ENCODE peak calls at places on chromosomes 4 and X, in eight cellular contexts. G is keratinocyte, R is psoas muscle, O is tibial artery, F is Peyer's patch, N is ovary, U is astrocyte, P is breast epithelium. Q is an unnamed sample.

GRCh38 chr4:78960926-78961325 is 21.7 kb upstream of the PAQR3 start:
- DNase-seq in G (no peak), R (no peak), F (no peak), U (no peak), P (no peak), O (no peak), N (no peak), Q (no peak)

GRCh38 chrX:39756086-39756883 is 341.5 kb downstream of the BCOR start:
- DNase-seq in P (no peak), U (no peak), N (no peak), R (peak; percentile 63), G (no peak), F (no peak), O (no peak), Q (no peak)

GRCh38 chrX:8921615-8922014 is 112.3 kb downstream of the FAM9B start:
- DNase-seq in O (no peak), P (no peak), R (no peak), G (no peak), F (no peak), U (no peak), N (no peak), Q (no peak)

GRCh38 chrX:97416461-97416860 is 532.8 kb downstream of the RPA4 start:
- DNase-seq in P (no peak), G (no peak), O (no peak), N (no peak), U (no peak), F (no peak), R (no peak), Q (no peak)

GRCh38 chr4:172270421-172270820 is 457.2 kb downstream of the GALNTL6 start:
- DNase-seq in P (no peak), N (no peak), G (no peak), O (no peak), U (no peak), R (no peak), F (no peak), Q (no peak)

GRCh38 chr4:80058740-80059139 is 14.3 kb downstream of the ANTXR2 start:
- DNase-seq in P (no peak), F (no peak), O (no peak), U (no peak), G (no peak), N (no peak), R (no peak), Q (no peak)

GRCh38 chrX:81957900-81958545 is 756.1 kb downstream of the SH3BGRL start:
- DNase-seq in G (no peak), U (no peak), P (no peak), N (no peak), F (no peak), R (no peak), O (no peak), Q (no peak)

GRCh38 chrX:86149089-86149488 is 838 bp downstream of the DACH2 start:
- DNase-seq in U (no peak), N (no peak), O (no peak), P (no peak), F (no peak), R (no peak), G (no peak), Q (no peak)

GRCh38 chr4:102616661-102617060 is 115.5 kb downstream of the NFKB1 start:
- DNase-seq in P (no peak), O (no peak), R (no peak), U (no peak), F (no peak), G (no peak), N (no peak), Q (no peak)

GRCh38 chr4:155208258-155209054 is at the start of gene NPY2R:
- DNase-seq in U (no peak), O (no peak), N (peak; percentile 7), G (no peak), P (no peak), R (peak; percentile 39), F (no peak), Q (no peak)

GRCh38 chr4:1050486-1051213 is 39.2 kb downstream of the FGFRL1 start:
- DNase-seq in G (no peak), U (no peak), R (no peak), N (peak; percentile 24), P (no peak), F (peak; percentile 54), O (no peak), Q (peak; percentile 41)

GRCh38 chrX:151396042-151396826 is 772 bp upstream of the VMA21 start:
- DNase-seq in G (no peak), P (peak; percentile 19), U (peak; percentile 61), R (no peak), N (peak; percentile 41), O (peak; percentile 22), F (no peak), Q (no peak)

GRCh38 chr4:165052627-165053026 is 1.0 kb upstream of the TRIM75 start:
- DNase-seq in N (no peak), F (no peak), U (no peak), R (no peak), G (no peak), P (no peak), O (no peak), Q (no peak)

GRCh38 chr4:90184560-90184959 is 57.4 kb downstream of the CCSER1 start:
- DNase-seq in P (no peak), N (no peak), R (no peak), U (no peak), G (no peak), O (no peak), F (no peak), Q (no peak)

GRCh38 chr4:69910016-69910782 is 20.7 kb upstream of the CSN1S1 start:
- DNase-seq in G (no peak), N (no peak), F (no peak), U (no peak), P (no peak), R (no peak), O (no peak), Q (no peak)

GRCh38 chr4:7746351-7747061 is 193.2 kb downstream of the AFAP1 start:
- DNase-seq in N (no peak), G (no peak), O (no peak), U (no peak), F (no peak), P (no peak), R (no peak), Q (no peak)

DNA sequence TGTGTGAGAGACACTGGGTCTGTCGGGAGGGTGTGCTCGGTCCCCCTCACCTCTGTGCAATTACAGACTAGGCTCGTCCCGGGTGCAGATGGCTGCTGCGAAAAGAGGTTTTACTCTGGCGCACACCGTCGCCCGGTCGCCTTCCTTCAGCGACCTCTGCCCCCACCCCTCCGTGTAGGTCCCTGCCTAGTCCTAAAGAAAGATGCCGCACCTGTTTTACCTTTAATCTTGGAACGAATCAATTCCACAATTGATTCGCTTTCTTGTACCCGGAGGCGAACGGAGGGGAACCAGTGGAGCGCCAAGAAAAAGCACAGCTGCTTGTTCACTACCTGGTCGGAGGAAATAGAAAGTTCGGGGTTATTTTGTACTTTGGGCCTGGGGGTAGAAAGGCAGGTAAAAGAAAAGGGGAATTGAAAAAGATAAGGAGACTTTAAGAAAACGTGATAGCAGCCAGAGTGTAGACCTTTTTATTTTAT is 1.2 kb downstream of the NPNT start:
- DNase-seq in R (no peak), G (no peak), P (no peak), U (no peak), F (peak; percentile 79), O (no peak), N (no peak), Q (peak; percentile 61)
- H3K9me3 ChIP-seq in R (no peaks in the 10 kb centered on the region), G (no peaks in the 10 kb centered on the region), P (no peaks in the 10 kb centered on the region), U (no peaks in the 10 kb centered on the region), F (no peaks in the 10 kb centered on the region), O (no peaks in the 10 kb centered on the region), N (no peaks in the 10 kb centered on the region), Q (no peaks in the 10 kb centered on the region)

GRCh38 chrX:54810532-54810931 is 3.0 kb downstream of the MAGED2 start:
- DNase-seq in P (no peak), G (no peak), O (no peak), R (no peak), U (no peak), N (no peak), F (no peak), Q (no peak)

GRCh38 chrX:54811301-54811885 is 3.8 kb downstream of the MAGED2 start:
- DNase-seq in U (no peak), R (no peak), F (no peak), G (no peak), P (no peak), O (no peak), N (no peak), Q (no peak)

GRCh38 chrX:54808605-54809483 is 1.3 kb downstream of the MAGED2 start:
- DNase-seq in R (peak; percentile 96), N (peak; percentile 94), O (peak; percentile 93), F (peak; percentile 89), U (peak; percentile 84), G (peak; percentile 83), P (peak; percentile 95), Q (peak; percentile 88)

GRCh38 chrX:54807524-54808108 is at the start of gene MAGED2:
- DNase-seq in R (peak; percentile 58), N (peak; percentile 70), F (peak; percentile 49), U (no peak), G (no peak), O (peak; percentile 26), P (no peak), Q (no peak)

GRCh38 chrX:54808109-54808604 is 612 bp downstream of the MAGED2 start:
- DNase-seq in U (peak; percentile 22), G (no peak), F (peak; percentile 52), P (peak; percentile 54), R (peak; percentile 83), N (peak; percentile 87), O (peak; percentile 75), Q (no peak)
- TF ChIP-seq CTCF in U (no peak), G (no peak), F (no peak), P (no peak), R (no peak), N (no peak), O (no peak), Q (no peak)

GRCh38 chrX:87338510-87338909 is 179.1 kb upstream of the KLHL4 start:
- DNase-seq in P (no peak), U (no peak), O (no peak), F (no peak), G (no peak), N (no peak), R (no peak), Q (no peak)
- H3K27ac ChIP-seq in P (no peak overlapping the region), U (no peak overlapping the region), O (no peak overlapping the region), F (no peak overlapping the region), G (no peak overlapping the region), N (no peak overlapping the region), R (no peak overlapping the region), Q (no peak overlapping the region)

GRCh38 chrX:63750846-63751245 is 34.2 kb downstream of the ARHGEF9 start:
- DNase-seq in U (no peak), N (no peak), G (no peak), R (no peak), F (no peak), O (no peak), P (no peak), Q (no peak)

GRCh38 chrX:63746715-63747114 is 38.3 kb downstream of the ARHGEF9 start:
- DNase-seq in N (no peak), F (no peak), U (no peak), G (no peak), P (no peak), R (no peak), O (no peak), Q (no peak)

GRCh38 chrX:63746278-63746677 is 38.7 kb downstream of the ARHGEF9 start:
- DNase-seq in P (no peak), G (no peak), N (no peak), R (no peak), F (no peak), O (no peak), U (no peak), Q (no peak)

GRCh38 chrX:63744850-63745249 is 40.2 kb downstream of the ARHGEF9 start:
- DNase-seq in N (no peak), F (no peak), U (no peak), R (no peak), P (no peak), O (no peak), G (no peak), Q (no peak)

GRCh38 chrX:63747331-63747730 is 37.7 kb downstream of the ARHGEF9 start:
- DNase-seq in N (no peak), P (no peak), G (peak; percentile 2), F (no peak), R (no peak), U (peak; percentile 70), O (no peak), Q (no peak)
- H3K9me3 ChIP-seq in N (no peaks in the 10 kb centered on the region), P (no peaks in the 10 kb centered on the region), G (no peaks in the 10 kb centered on the region), F (no peaks in the 10 kb centered on the region), R (no peaks in the 10 kb centered on the region), U (no peaks in the 10 kb centered on the region), O (no peaks in the 10 kb centered on the region), Q (no peaks in the 10 kb centered on the region)

Q was measured in RWPE2.